ENCODE peak calls at places on chromosome 19, in four cellular contexts. One of them, this sample, is unnamed.
A peak's percentile ranks its signal among the peaks of the same experiment; 100 is the strongest.

GRCh38 chr19:29573486-29573885 is 32.6 kb upstream of the POP4 start:
- DNase-seq in activated naive CD4-positive, alpha-beta T cell treated with anti-CD3 and anti-CD28 coated beads for 36 hours: no peak
- DNase-seq in neural progenitor cell: no peak
- DNase-seq in stimulated activated CD4-positive, alpha-beta T cell treated with anti-CD3 and anti-CD28 coated beads, Interleukin-15, amount 100 ng/mL, for 24 hours: no peak
- DNase-seq in this sample: peak; percentile 41

GRCh38 chr19:33194884-33195710 is 967 bp downstream of the LRP3 start:
- DNase-seq in activated naive CD4-positive, alpha-beta T cell treated with anti-CD3 and anti-CD28 coated beads for 36 hours: no peak
- DNase-seq in stimulated activated CD4-positive, alpha-beta T cell treated with anti-CD3 and anti-CD28 coated beads, Interleukin-15, amount 100 ng/mL, for 24 hours: no peak
- DNase-seq in neural progenitor cell: peak; percentile 59
- DNase-seq in this sample: no peak

GRCh38 chr19:37077615-37077928 is 661 bp upstream of the ZNF420 start:
- DNase-seq in neural progenitor cell: no peak
- DNase-seq in activated naive CD4-positive, alpha-beta T cell treated with anti-CD3 and anti-CD28 coated beads for 36 hours: no peak
- DNase-seq in stimulated activated CD4-positive, alpha-beta T cell treated with anti-CD3 and anti-CD28 coated beads, Interleukin-15, amount 100 ng/mL, for 24 hours: no peak
- DNase-seq in this sample: no peak

GRCh38 chr19:17339088-17339741 is 1.9 kb downstream of the GTPBP3 start:
- DNase-seq in neural progenitor cell: no peak
- DNase-seq in stimulated activated CD4-positive, alpha-beta T cell treated with anti-CD3 and anti-CD28 coated beads, Interleukin-15, amount 100 ng/mL, for 24 hours: peak; percentile 72
- DNase-seq in activated naive CD4-positive, alpha-beta T cell treated with anti-CD3 and anti-CD28 coated beads for 36 hours: peak; percentile 74
- DNase-seq in this sample: peak; percentile 69

GRCh38 chr19:55353803-55354697 is 469 bp downstream of the COX6B2 start:
- DNase-seq in neural progenitor cell: peak; percentile 84
- DNase-seq in stimulated activated CD4-positive, alpha-beta T cell treated with anti-CD3 and anti-CD28 coated beads, Interleukin-15, amount 100 ng/mL, for 24 hours: peak; percentile 63
- DNase-seq in activated naive CD4-positive, alpha-beta T cell treated with anti-CD3 and anti-CD28 coated beads for 36 hours: peak; percentile 76
- DNase-seq in this sample: peak; percentile 82

GRCh38 chr19:55802281-55802680 is 29.5 kb downstream of the NLRP11 start:
- DNase-seq in stimulated activated CD4-positive, alpha-beta T cell treated with anti-CD3 and anti-CD28 coated beads, Interleukin-15, amount 100 ng/mL, for 24 hours: no peak
- DNase-seq in neural progenitor cell: no peak
- DNase-seq in activated naive CD4-positive, alpha-beta T cell treated with anti-CD3 and anti-CD28 coated beads for 36 hours: no peak
- DNase-seq in this sample: no peak

GRCh38 chr19:4049432-4049831 is 17.3 kb downstream of the ZBTB7A start:
- DNase-seq in activated naive CD4-positive, alpha-beta T cell treated with anti-CD3 and anti-CD28 coated beads for 36 hours: no peak
- DNase-seq in stimulated activated CD4-positive, alpha-beta T cell treated with anti-CD3 and anti-CD28 coated beads, Interleukin-15, amount 100 ng/mL, for 24 hours: no peak
- DNase-seq in neural progenitor cell: no peak
- DNase-seq in this sample: no peak

GRCh38 chr19:43438291-43439162 is 23.8 kb downstream of the TEX101 start:
- DNase-seq in neural progenitor cell: no peak
- DNase-seq in activated naive CD4-positive, alpha-beta T cell treated with anti-CD3 and anti-CD28 coated beads for 36 hours: peak; percentile 43
- DNase-seq in stimulated activated CD4-positive, alpha-beta T cell treated with anti-CD3 and anti-CD28 coated beads, Interleukin-15, amount 100 ng/mL, for 24 hours: peak; percentile 27
- DNase-seq in this sample: no peak

GRCh38 chr19:15562861-15563260 is 52.2 kb upstream of the CYP4F8 start:
- DNase-seq in activated naive CD4-positive, alpha-beta T cell treated with anti-CD3 and anti-CD28 coated beads for 36 hours: no peak
- DNase-seq in neural progenitor cell: no peak
- DNase-seq in stimulated activated CD4-positive, alpha-beta T cell treated with anti-CD3 and anti-CD28 coated beads, Interleukin-15, amount 100 ng/mL, for 24 hours: no peak
- DNase-seq in this sample: no peak

GRCh38 chr19:17415107-17415506 is 4.7 kb upstream of the MVB12A start:
- DNase-seq in stimulated activated CD4-positive, alpha-beta T cell treated with anti-CD3 and anti-CD28 coated beads, Interleukin-15, amount 100 ng/mL, for 24 hours: no peak
- DNase-seq in activated naive CD4-positive, alpha-beta T cell treated with anti-CD3 and anti-CD28 coated beads for 36 hours: no peak
- DNase-seq in neural progenitor cell: peak; percentile 50
- DNase-seq in this sample: no peak

GRCh38 chr19:47357788-47358680 is 8.9 kb downstream of the DHX34 start:
- DNase-seq in stimulated activated CD4-positive, alpha-beta T cell treated with anti-CD3 and anti-CD28 coated beads, Interleukin-15, amount 100 ng/mL, for 24 hours: no peak
- DNase-seq in neural progenitor cell: peak; percentile 27
- DNase-seq in activated naive CD4-positive, alpha-beta T cell treated with anti-CD3 and anti-CD28 coated beads for 36 hours: no peak
- DNase-seq in this sample: no peak

GRCh38 chr19:47143322-47144073 is 12.9 kb downstream of the SAE1 start:
- DNase-seq in stimulated activated CD4-positive, alpha-beta T cell treated with anti-CD3 and anti-CD28 coated beads, Interleukin-15, amount 100 ng/mL, for 24 hours: no peak
- DNase-seq in neural progenitor cell: no peak
- DNase-seq in activated naive CD4-positive, alpha-beta T cell treated with anti-CD3 and anti-CD28 coated beads for 36 hours: no peak
- DNase-seq in this sample: no peak

GRCh38 chr19:3407556-3408516 is 41.5 kb downstream of the NFIC start:
- DNase-seq in neural progenitor cell: no peak
- DNase-seq in activated naive CD4-positive, alpha-beta T cell treated with anti-CD3 and anti-CD28 coated beads for 36 hours: no peak
- DNase-seq in stimulated activated CD4-positive, alpha-beta T cell treated with anti-CD3 and anti-CD28 coated beads, Interleukin-15, amount 100 ng/mL, for 24 hours: no peak
- DNase-seq in this sample: no peak

GRCh38 chr19:35404879-35405622 is 34.2 kb downstream of the GPR42 start:
- DNase-seq in neural progenitor cell: peak; percentile 39
- DNase-seq in stimulated activated CD4-positive, alpha-beta T cell treated with anti-CD3 and anti-CD28 coated beads, Interleukin-15, amount 100 ng/mL, for 24 hours: peak; percentile 81
- DNase-seq in activated naive CD4-positive, alpha-beta T cell treated with anti-CD3 and anti-CD28 coated beads for 36 hours: peak; percentile 53
- DNase-seq in this sample: peak; percentile 81

GRCh38 chr19:13082192-13083007 is 20.3 kb downstream of the LYL1 start:
- DNase-seq in neural progenitor cell: peak; percentile 74
- DNase-seq in activated naive CD4-positive, alpha-beta T cell treated with anti-CD3 and anti-CD28 coated beads for 36 hours: no peak
- DNase-seq in stimulated activated CD4-positive, alpha-beta T cell treated with anti-CD3 and anti-CD28 coated beads, Interleukin-15, amount 100 ng/mL, for 24 hours: no peak
- DNase-seq in this sample: peak; percentile 87

GRCh38 chr19:7676376-7676775 is 514 bp upstream of the MCEMP1 start:
- DNase-seq in neural progenitor cell: no peak
- DNase-seq in activated naive CD4-positive, alpha-beta T cell treated with anti-CD3 and anti-CD28 coated beads for 36 hours: no peak
- DNase-seq in stimulated activated CD4-positive, alpha-beta T cell treated with anti-CD3 and anti-CD28 coated beads, Interleukin-15, amount 100 ng/mL, for 24 hours: no peak
- DNase-seq in this sample: no peak

GRCh38 chr19:54335164-54335563 is 3.8 kb downstream of the LILRA4 start:
- DNase-seq in neural progenitor cell: no peak
- DNase-seq in stimulated activated CD4-positive, alpha-beta T cell treated with anti-CD3 and anti-CD28 coated beads, Interleukin-15, amount 100 ng/mL, for 24 hours: no peak
- DNase-seq in activated naive CD4-positive, alpha-beta T cell treated with anti-CD3 and anti-CD28 coated beads for 36 hours: no peak
- DNase-seq in this sample: no peak

GRCh38 chr19:50819636-50820035 is 4.0 kb downstream of the KLK1 start:
- DNase-seq in activated naive CD4-positive, alpha-beta T cell treated with anti-CD3 and anti-CD28 coated beads for 36 hours: no peak
- DNase-seq in stimulated activated CD4-positive, alpha-beta T cell treated with anti-CD3 and anti-CD28 coated beads, Interleukin-15, amount 100 ng/mL, for 24 hours: no peak
- DNase-seq in neural progenitor cell: no peak
- DNase-seq in this sample: no peak

GRCh38 chr19:38830039-38830733 is 1.4 kb downstream of the ECH1 start:
- DNase-seq in neural progenitor cell: no peak
- DNase-seq in stimulated activated CD4-positive, alpha-beta T cell treated with anti-CD3 and anti-CD28 coated beads, Interleukin-15, amount 100 ng/mL, for 24 hours: no peak
- DNase-seq in activated naive CD4-positive, alpha-beta T cell treated with anti-CD3 and anti-CD28 coated beads for 36 hours: no peak
- DNase-seq in this sample: no peak

GRCh38 chr19:4929186-4929585 is 19.9 kb downstream of the UHRF1 start:
- DNase-seq in stimulated activated CD4-positive, alpha-beta T cell treated with anti-CD3 and anti-CD28 coated beads, Interleukin-15, amount 100 ng/mL, for 24 hours: no peak
- DNase-seq in neural progenitor cell: no peak
- DNase-seq in activated naive CD4-positive, alpha-beta T cell treated with anti-CD3 and anti-CD28 coated beads for 36 hours: no peak
- DNase-seq in this sample: no peak

GRCh38 chr19:18349524-18350128 is 9.2 kb downstream of the PGPEP1 start:
- DNase-seq in neural progenitor cell: peak; percentile 49
- DNase-seq in stimulated activated CD4-positive, alpha-beta T cell treated with anti-CD3 and anti-CD28 coated beads, Interleukin-15, amount 100 ng/mL, for 24 hours: peak; percentile 54
- DNase-seq in activated naive CD4-positive, alpha-beta T cell treated with anti-CD3 and anti-CD28 coated beads for 36 hours: peak; percentile 74
- DNase-seq in this sample: peak; percentile 72

GRCh38 chr19:37537391-37537947 is 30.7 kb downstream of the ZNF793 start:
- DNase-seq in activated naive CD4-positive, alpha-beta T cell treated with anti-CD3 and anti-CD28 coated beads for 36 hours: no peak
- DNase-seq in neural progenitor cell: no peak
- DNase-seq in stimulated activated CD4-positive, alpha-beta T cell treated with anti-CD3 and anti-CD28 coated beads, Interleukin-15, amount 100 ng/mL, for 24 hours: no peak
- DNase-seq in this sample: no peak

GRCh38 chr19:47661571-47661970 is 51.7 kb upstream of the EHD2 start:
- DNase-seq in stimulated activated CD4-positive, alpha-beta T cell treated with anti-CD3 and anti-CD28 coated beads, Interleukin-15, amount 100 ng/mL, for 24 hours: no peak
- DNase-seq in neural progenitor cell: no peak
- DNase-seq in activated naive CD4-positive, alpha-beta T cell treated with anti-CD3 and anti-CD28 coated beads for 36 hours: no peak
- DNase-seq in this sample: no peak

GRCh38 chr19:55640577-55641375 is at the start of gene ZNF580:
- DNase-seq in stimulated activated CD4-positive, alpha-beta T cell treated with anti-CD3 and anti-CD28 coated beads, Interleukin-15, amount 100 ng/mL, for 24 hours: peak; percentile 82
- DNase-seq in activated naive CD4-positive, alpha-beta T cell treated with anti-CD3 and anti-CD28 coated beads for 36 hours: peak; percentile 45
- DNase-seq in neural progenitor cell: peak; percentile 78
- DNase-seq in this sample: peak; percentile 85

GRCh38 chr19:49427855-49428546 is 2.8 kb downstream of the GFY start:
- DNase-seq in activated naive CD4-positive, alpha-beta T cell treated with anti-CD3 and anti-CD28 coated beads for 36 hours: no peak
- DNase-seq in stimulated activated CD4-positive, alpha-beta T cell treated with anti-CD3 and anti-CD28 coated beads, Interleukin-15, amount 100 ng/mL, for 24 hours: peak; percentile 47
- DNase-seq in neural progenitor cell: peak; percentile 80
- DNase-seq in this sample: peak; percentile 68

GRCh38 chr19:33557720-33558119 is 36.1 kb upstream of the PEPD start:
- DNase-seq in neural progenitor cell: no peak
- DNase-seq in activated naive CD4-positive, alpha-beta T cell treated with anti-CD3 and anti-CD28 coated beads for 36 hours: no peak
- DNase-seq in stimulated activated CD4-positive, alpha-beta T cell treated with anti-CD3 and anti-CD28 coated beads, Interleukin-15, amount 100 ng/mL, for 24 hours: no peak
- DNase-seq in this sample: no peak

GRCh38 chr19:40802300-40803169 is 3.5 kb downstream of the EGLN2 start:
- DNase-seq in stimulated activated CD4-positive, alpha-beta T cell treated with anti-CD3 and anti-CD28 coated beads, Interleukin-15, amount 100 ng/mL, for 24 hours: no peak
- DNase-seq in neural progenitor cell: no peak
- DNase-seq in activated naive CD4-positive, alpha-beta T cell treated with anti-CD3 and anti-CD28 coated beads for 36 hours: no peak
- DNase-seq in this sample: no peak

GRCh38 chr19:39659791-39660190 is 4.1 kb downstream of the LGALS16 start:
- DNase-seq in stimulated activated CD4-positive, alpha-beta T cell treated with anti-CD3 and anti-CD28 coated beads, Interleukin-15, amount 100 ng/mL, for 24 hours: no peak
- DNase-seq in activated naive CD4-positive, alpha-beta T cell treated with anti-CD3 and anti-CD28 coated beads for 36 hours: no peak
- DNase-seq in neural progenitor cell: no peak
- DNase-seq in this sample: no peak

GRCh38 chr19:19335408-19336158 is 15.0 kb downstream of the MAU2 start:
- DNase-seq in neural progenitor cell: no peak
- DNase-seq in activated naive CD4-positive, alpha-beta T cell treated with anti-CD3 and anti-CD28 coated beads for 36 hours: no peak
- DNase-seq in stimulated activated CD4-positive, alpha-beta T cell treated with anti-CD3 and anti-CD28 coated beads, Interleukin-15, amount 100 ng/mL, for 24 hours: no peak
- DNase-seq in this sample: no peak

GRCh38 chr19:33134571-33135041 is 2.7 kb downstream of the WDR88 start:
- DNase-seq in activated naive CD4-positive, alpha-beta T cell treated with anti-CD3 and anti-CD28 coated beads for 36 hours: peak; percentile 71
- DNase-seq in stimulated activated CD4-positive, alpha-beta T cell treated with anti-CD3 and anti-CD28 coated beads, Interleukin-15, amount 100 ng/mL, for 24 hours: peak; percentile 79
- DNase-seq in neural progenitor cell: peak; percentile 50
- DNase-seq in this sample: peak; percentile 60

GRCh38 chr19:961866-962620 is 22.1 kb upstream of the WDR18 start:
- DNase-seq in activated naive CD4-positive, alpha-beta T cell treated with anti-CD3 and anti-CD28 coated beads for 36 hours: no peak
- DNase-seq in neural progenitor cell: no peak
- DNase-seq in stimulated activated CD4-positive, alpha-beta T cell treated with anti-CD3 and anti-CD28 coated beads, Interleukin-15, amount 100 ng/mL, for 24 hours: no peak
- DNase-seq in this sample: no peak

GRCh38 chr19:1002600-1002999 is 2.4 kb downstream of the GRIN3B start:
- DNase-seq in activated naive CD4-positive, alpha-beta T cell treated with anti-CD3 and anti-CD28 coated beads for 36 hours: no peak
- DNase-seq in stimulated activated CD4-positive, alpha-beta T cell treated with anti-CD3 and anti-CD28 coated beads, Interleukin-15, amount 100 ng/mL, for 24 hours: no peak
- DNase-seq in neural progenitor cell: no peak
- DNase-seq in this sample: no peak

GRCh38 chr19:12544401-12544876 is 6.8 kb downstream of the ZNF564 start:
- DNase-seq in stimulated activated CD4-positive, alpha-beta T cell treated with anti-CD3 and anti-CD28 coated beads, Interleukin-15, amount 100 ng/mL, for 24 hours: no peak
- DNase-seq in activated naive CD4-positive, alpha-beta T cell treated with anti-CD3 and anti-CD28 coated beads for 36 hours: no peak
- DNase-seq in neural progenitor cell: no peak
- DNase-seq in this sample: no peak

GRCh38 chr19:12779162-12779993 is 4.0 kb upstream of the HOOK2 start:
- DNase-seq in stimulated activated CD4-positive, alpha-beta T cell treated with anti-CD3 and anti-CD28 coated beads, Interleukin-15, amount 100 ng/mL, for 24 hours: no peak
- DNase-seq in neural progenitor cell: peak; percentile 45
- DNase-seq in activated naive CD4-positive, alpha-beta T cell treated with anti-CD3 and anti-CD28 coated beads for 36 hours: peak; percentile 23
- DNase-seq in this sample: peak; percentile 82

GRCh38 chr19:39915101-39915847 is 19.2 kb downstream of the FCGBP start:
- DNase-seq in activated naive CD4-positive, alpha-beta T cell treated with anti-CD3 and anti-CD28 coated beads for 36 hours: no peak
- DNase-seq in stimulated activated CD4-positive, alpha-beta T cell treated with anti-CD3 and anti-CD28 coated beads, Interleukin-15, amount 100 ng/mL, for 24 hours: no peak
- DNase-seq in neural progenitor cell: no peak
- DNase-seq in this sample: peak; percentile 45

GRCh38 chr19:31589109-31589508 is 239.9 kb upstream of the TSHZ3 start:
- DNase-seq in activated naive CD4-positive, alpha-beta T cell treated with anti-CD3 and anti-CD28 coated beads for 36 hours: no peak
- DNase-seq in stimulated activated CD4-positive, alpha-beta T cell treated with anti-CD3 and anti-CD28 coated beads, Interleukin-15, amount 100 ng/mL, for 24 hours: no peak
- DNase-seq in neural progenitor cell: no peak
- DNase-seq in this sample: peak; percentile 29

This sample was measured in islet precursor cell.